ENCODE peak calls at places on chromosomes 13 and 19, in ten cellular contexts. One of them, this sample, is unnamed.

GRCh38 chr13:30577381-30577780 is 40.3 kb upstream of the USPL1 start:
- DNase-seq in brain microvascular endothelial cell: peak; percentile 92
- DNase-seq in heart right ventricle: no peak
- DNase-seq in pancreas: no peak
- DNase-seq in bronchial epithelial cell: peak; percentile 89
- DNase-seq in CD8-positive, alpha-beta T cell: no peak
- DNase-seq in H1: no peak
- DNase-seq in PC-3: peak; percentile 90
- DNase-seq in esophagus muscularis mucosa: no peak
- DNase-seq in neural progenitor cell: no peak
- DNase-seq in this sample: peak; percentile 46

GRCh38 chr13:38755792-38756191 is 68.9 kb downstream of the FREM2 start:
- DNase-seq in brain microvascular endothelial cell: no peak
- DNase-seq in heart right ventricle: no peak
- DNase-seq in pancreas: no peak
- DNase-seq in bronchial epithelial cell: no peak
- DNase-seq in CD8-positive, alpha-beta T cell: no peak
- DNase-seq in H1: no peak
- DNase-seq in PC-3: no peak
- DNase-seq in esophagus muscularis mucosa: no peak
- DNase-seq in neural progenitor cell: no peak
- DNase-seq in this sample: no peak

GRCh38 chr19:7013678-7014077 is 7.6 kb downstream of the MBD3L2B start:
- DNase-seq in brain microvascular endothelial cell: peak; percentile 13
- DNase-seq in heart right ventricle: no peak
- DNase-seq in pancreas: no peak
- DNase-seq in bronchial epithelial cell: peak; percentile 66
- DNase-seq in CD8-positive, alpha-beta T cell: no peak
- DNase-seq in H1: no peak
- DNase-seq in PC-3: peak; percentile 84
- DNase-seq in esophagus muscularis mucosa: no peak
- DNase-seq in neural progenitor cell: no peak
- DNase-seq in this sample: peak; percentile 84

GRCh38 chr13:72754111-72754510 is 26.4 kb downstream of the BORA start:
- DNase-seq in brain microvascular endothelial cell: no peak
- DNase-seq in heart right ventricle: no peak
- DNase-seq in pancreas: no peak
- DNase-seq in bronchial epithelial cell: peak; percentile 29
- DNase-seq in CD8-positive, alpha-beta T cell: no peak
- DNase-seq in H1: no peak
- DNase-seq in PC-3: no peak
- DNase-seq in esophagus muscularis mucosa: no peak
- DNase-seq in neural progenitor cell: no peak
- DNase-seq in this sample: no peak

GRCh38 chr19:44706506-44707236 is 7.7 kb downstream of the CEACAM16 start:
- DNase-seq in brain microvascular endothelial cell: no peak
- DNase-seq in heart right ventricle: no peak
- DNase-seq in pancreas: peak; percentile 35
- DNase-seq in bronchial epithelial cell: no peak
- DNase-seq in CD8-positive, alpha-beta T cell: no peak
- DNase-seq in H1: no peak
- DNase-seq in PC-3: no peak
- DNase-seq in esophagus muscularis mucosa: no peak
- DNase-seq in neural progenitor cell: no peak
- DNase-seq in this sample: no peak

GRCh38 chr13:26061947-26062346 is 10.1 kb upstream of the SHISA2 start:
- DNase-seq in brain microvascular endothelial cell: peak; percentile 91
- DNase-seq in heart right ventricle: no peak
- DNase-seq in pancreas: no peak
- DNase-seq in bronchial epithelial cell: peak; percentile 77
- DNase-seq in CD8-positive, alpha-beta T cell: no peak
- DNase-seq in H1: no peak
- DNase-seq in PC-3: peak; percentile 90
- DNase-seq in esophagus muscularis mucosa: peak; percentile 42
- DNase-seq in neural progenitor cell: no peak
- DNase-seq in this sample: peak; percentile 71

GRCh38 chr13:101649490-101650126 is 197.1 kb downstream of the ITGBL1 start:
- DNase-seq in brain microvascular endothelial cell: peak; percentile 79
- DNase-seq in heart right ventricle: no peak
- DNase-seq in pancreas: no peak
- DNase-seq in bronchial epithelial cell: peak; percentile 97
- DNase-seq in CD8-positive, alpha-beta T cell: no peak
- DNase-seq in H1: no peak
- DNase-seq in PC-3: peak; percentile 88
- DNase-seq in esophagus muscularis mucosa: no peak
- DNase-seq in neural progenitor cell: no peak
- DNase-seq in this sample: no peak

GRCh38 chr13:50543767-50544166 is 299.7 kb downstream of the DLEU7 start:
- DNase-seq in brain microvascular endothelial cell: peak; percentile 84
- DNase-seq in heart right ventricle: no peak
- DNase-seq in pancreas: no peak
- DNase-seq in bronchial epithelial cell: peak; percentile 64
- DNase-seq in CD8-positive, alpha-beta T cell: no peak
- DNase-seq in H1: no peak
- DNase-seq in PC-3: peak; percentile 48
- DNase-seq in esophagus muscularis mucosa: no peak
- DNase-seq in neural progenitor cell: peak; percentile 26
- DNase-seq in this sample: peak; percentile 77

GRCh38 chr13:22040810-22041364 is 370.0 kb downstream of the FGF9 start:
- DNase-seq in brain microvascular endothelial cell: no peak
- DNase-seq in heart right ventricle: no peak
- DNase-seq in pancreas: no peak
- DNase-seq in bronchial epithelial cell: peak; percentile 20
- DNase-seq in CD8-positive, alpha-beta T cell: no peak
- DNase-seq in H1: peak; percentile 73
- DNase-seq in PC-3: no peak
- DNase-seq in esophagus muscularis mucosa: peak; percentile 85
- DNase-seq in neural progenitor cell: peak; percentile 25
- DNase-seq in this sample: no peak

GRCh38 chr13:29427937-29428309 is 167.6 kb downstream of the SLC7A1 start:
- DNase-seq in brain microvascular endothelial cell: no peak
- DNase-seq in heart right ventricle: no peak
- DNase-seq in pancreas: no peak
- DNase-seq in bronchial epithelial cell: no peak
- DNase-seq in CD8-positive, alpha-beta T cell: no peak
- DNase-seq in H1: no peak
- DNase-seq in PC-3: no peak
- DNase-seq in esophagus muscularis mucosa: no peak
- DNase-seq in neural progenitor cell: no peak
- DNase-seq in this sample: no peak
- H3K4me3 ChIP-seq in brain microvascular endothelial cell: no peak overlapping the region
- H3K4me3 ChIP-seq in heart right ventricle: peak overlapping the region; percentile 48
- H3K4me3 ChIP-seq in pancreas: no peak overlapping the region
- H3K4me3 ChIP-seq in bronchial epithelial cell: peak overlapping the region; percentile 8
- H3K4me3 ChIP-seq in CD8-positive, alpha-beta T cell: no peak overlapping the region
- H3K4me3 ChIP-seq in H1: peak overlapping the region; percentile 55
- H3K4me3 ChIP-seq in PC-3: no peak overlapping the region
- H3K4me3 ChIP-seq in esophagus muscularis mucosa: peak overlapping the region; percentile 52
- H3K4me3 ChIP-seq in neural progenitor cell: peak overlapping the region; percentile 53
- H3K4me3 ChIP-seq in this sample: peak overlapping the region; percentile 17

GRCh38 chr13:112061367-112062046 is 5.4 kb upstream of the SOX1 start:
- DNase-seq in brain microvascular endothelial cell: no peak
- DNase-seq in heart right ventricle: no peak
- DNase-seq in pancreas: no peak
- DNase-seq in bronchial epithelial cell: no peak
- DNase-seq in CD8-positive, alpha-beta T cell: no peak
- DNase-seq in H1: no peak
- DNase-seq in PC-3: no peak
- DNase-seq in esophagus muscularis mucosa: no peak
- DNase-seq in neural progenitor cell: peak; percentile 73
- DNase-seq in this sample: no peak

GRCh38 chr13:112062047-112062618 is 4.8 kb upstream of the SOX1 start:
- DNase-seq in brain microvascular endothelial cell: no peak
- DNase-seq in heart right ventricle: no peak
- DNase-seq in pancreas: no peak
- DNase-seq in bronchial epithelial cell: no peak
- DNase-seq in CD8-positive, alpha-beta T cell: no peak
- DNase-seq in H1: no peak
- DNase-seq in PC-3: no peak
- DNase-seq in esophagus muscularis mucosa: no peak
- DNase-seq in neural progenitor cell: peak; percentile 57
- DNase-seq in this sample: no peak

GRCh38 chr13:112059457-112060317 is 7.3 kb upstream of the SOX1 start:
- DNase-seq in brain microvascular endothelial cell: no peak
- DNase-seq in heart right ventricle: no peak
- DNase-seq in pancreas: no peak
- DNase-seq in bronchial epithelial cell: peak; percentile 2
- DNase-seq in CD8-positive, alpha-beta T cell: no peak
- DNase-seq in H1: no peak
- DNase-seq in PC-3: no peak
- DNase-seq in esophagus muscularis mucosa: no peak
- DNase-seq in neural progenitor cell: peak; percentile 63
- DNase-seq in this sample: no peak

GRCh38 chr13:112060431-112060830 is 6.5 kb upstream of the SOX1 start:
- DNase-seq in brain microvascular endothelial cell: no peak
- DNase-seq in heart right ventricle: no peak
- DNase-seq in pancreas: no peak
- DNase-seq in bronchial epithelial cell: no peak
- DNase-seq in CD8-positive, alpha-beta T cell: no peak
- DNase-seq in H1: no peak
- DNase-seq in PC-3: no peak
- DNase-seq in esophagus muscularis mucosa: no peak
- DNase-seq in neural progenitor cell: no peak
- DNase-seq in this sample: no peak

DNA sequence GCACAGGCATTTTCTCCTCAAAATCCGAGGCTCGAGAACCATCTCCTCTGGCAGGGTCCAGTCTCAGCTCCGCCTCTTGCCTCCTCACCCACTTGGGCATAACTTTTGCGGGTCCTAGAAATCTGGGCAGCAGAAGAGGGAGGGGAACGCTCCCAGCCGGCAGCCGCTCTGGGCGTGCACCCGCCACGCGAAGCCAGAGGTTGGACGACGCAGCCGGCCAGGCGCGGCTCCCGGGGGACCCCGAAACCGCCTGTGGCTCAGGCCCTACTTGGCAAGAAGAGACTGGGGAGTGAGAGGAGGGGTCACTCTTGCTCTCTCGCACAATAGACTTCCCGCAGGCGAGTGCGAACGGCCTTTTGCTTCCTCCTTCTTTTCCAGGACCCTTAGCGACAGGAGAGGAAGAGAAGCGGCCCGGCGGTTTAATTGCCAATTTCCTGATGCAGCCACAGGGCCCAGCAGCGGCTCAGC is 6.0 kb upstream of the SOX1 start:
- DNase-seq in brain microvascular endothelial cell: no peak
- DNase-seq in heart right ventricle: no peak
- DNase-seq in pancreas: no peak
- DNase-seq in bronchial epithelial cell: no peak
- DNase-seq in CD8-positive, alpha-beta T cell: no peak
- DNase-seq in H1: no peak
- DNase-seq in PC-3: no peak
- DNase-seq in esophagus muscularis mucosa: no peak
- DNase-seq in neural progenitor cell: peak; percentile 71
- DNase-seq in this sample: no peak
- H3K27me3 ChIP-seq in brain microvascular endothelial cell: peaks cover 91% of the 10 kb centered on the region
- H3K27me3 ChIP-seq in heart right ventricle: peaks cover 100% of the 10 kb centered on the region
- H3K27me3 ChIP-seq in pancreas: peaks cover 29% of the 10 kb centered on the region
- H3K27me3 ChIP-seq in bronchial epithelial cell: peaks cover 65% of the 10 kb centered on the region
- H3K27me3 ChIP-seq in CD8-positive, alpha-beta T cell: peaks cover 51% of the 10 kb centered on the region
- H3K27me3 ChIP-seq in H1: peaks cover 96% of the 10 kb centered on the region
- H3K27me3 ChIP-seq in PC-3: peaks cover 38% of the 10 kb centered on the region
- H3K27me3 ChIP-seq in esophagus muscularis mucosa: no peaks in the 10 kb centered on the region
- H3K27me3 ChIP-seq in neural progenitor cell: peaks cover 100% of the 10 kb centered on the region
- H3K27me3 ChIP-seq in this sample: peaks cover 46% of the 10 kb centered on the region

GRCh38 chr19:46730595-46730994 is 13.7 kb upstream of the PRKD2 start:
- DNase-seq in brain microvascular endothelial cell: no peak
- DNase-seq in heart right ventricle: no peak
- DNase-seq in pancreas: no peak
- DNase-seq in bronchial epithelial cell: no peak
- DNase-seq in CD8-positive, alpha-beta T cell: no peak
- DNase-seq in H1: no peak
- DNase-seq in PC-3: no peak
- DNase-seq in esophagus muscularis mucosa: no peak
- DNase-seq in neural progenitor cell: no peak
- DNase-seq in this sample: no peak

GRCh38 chr19:46730187-46730586 is 13.3 kb upstream of the PRKD2 start:
- DNase-seq in brain microvascular endothelial cell: no peak
- DNase-seq in heart right ventricle: no peak
- DNase-seq in pancreas: no peak
- DNase-seq in bronchial epithelial cell: no peak
- DNase-seq in CD8-positive, alpha-beta T cell: no peak
- DNase-seq in H1: no peak
- DNase-seq in PC-3: no peak
- DNase-seq in esophagus muscularis mucosa: no peak
- DNase-seq in neural progenitor cell: no peak
- DNase-seq in this sample: no peak

GRCh38 chr19:46728693-46729339 is 11.9 kb upstream of the PRKD2 start:
- DNase-seq in brain microvascular endothelial cell: peak; percentile 43
- DNase-seq in heart right ventricle: peak; percentile 77
- DNase-seq in pancreas: peak; percentile 82
- DNase-seq in bronchial epithelial cell: peak; percentile 23
- DNase-seq in CD8-positive, alpha-beta T cell: peak; percentile 64
- DNase-seq in H1: no peak
- DNase-seq in PC-3: peak; percentile 34
- DNase-seq in esophagus muscularis mucosa: no peak
- DNase-seq in neural progenitor cell: peak; percentile 80
- DNase-seq in this sample: peak; percentile 46

GRCh38 chr19:46731007-46731501 is 14.1 kb upstream of the PRKD2 start:
- DNase-seq in brain microvascular endothelial cell: peak; percentile 96
- DNase-seq in heart right ventricle: no peak
- DNase-seq in pancreas: peak; percentile 20
- DNase-seq in bronchial epithelial cell: peak; percentile 83
- DNase-seq in CD8-positive, alpha-beta T cell: no peak
- DNase-seq in H1: no peak
- DNase-seq in PC-3: peak; percentile 89
- DNase-seq in esophagus muscularis mucosa: no peak
- DNase-seq in neural progenitor cell: no peak
- DNase-seq in this sample: peak; percentile 78

DNA sequence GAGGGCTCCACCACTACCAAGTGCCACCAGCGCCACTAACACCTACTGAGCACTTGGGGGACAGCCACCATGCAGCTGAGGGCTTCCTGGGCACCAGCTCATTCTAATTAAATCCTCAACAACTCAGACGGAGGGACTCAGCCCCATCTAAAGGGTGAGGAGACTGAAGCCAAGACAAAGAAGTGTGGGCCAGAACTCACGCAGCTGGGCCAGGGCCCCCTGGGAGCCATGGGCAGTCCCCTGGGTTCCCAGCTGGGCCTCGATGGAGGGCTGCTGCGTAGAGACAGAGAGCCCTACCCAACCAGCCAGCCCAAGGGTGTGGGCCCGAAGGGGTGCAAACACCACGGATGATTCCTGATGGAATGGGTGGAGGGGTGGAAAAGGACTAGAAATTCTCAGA is 12.8 kb upstream of the PRKD2 start:
- DNase-seq in brain microvascular endothelial cell: no peak
- DNase-seq in heart right ventricle: no peak
- DNase-seq in pancreas: no peak
- DNase-seq in bronchial epithelial cell: no peak
- DNase-seq in CD8-positive, alpha-beta T cell: no peak
- DNase-seq in H1: no peak
- DNase-seq in PC-3: no peak
- DNase-seq in esophagus muscularis mucosa: no peak
- DNase-seq in neural progenitor cell: no peak
- DNase-seq in this sample: no peak
- H3K36me3 ChIP-seq in brain microvascular endothelial cell: peaks cover 78% of the 10 kb centered on the region
- H3K36me3 ChIP-seq in heart right ventricle: peaks cover 47% of the 10 kb centered on the region
- H3K36me3 ChIP-seq in pancreas: peaks cover 24% of the 10 kb centered on the region
- H3K36me3 ChIP-seq in bronchial epithelial cell: peaks cover 66% of the 10 kb centered on the region
- H3K36me3 ChIP-seq in CD8-positive, alpha-beta T cell: peaks cover 42% of the 10 kb centered on the region
- H3K36me3 ChIP-seq in H1: peaks cover 51% of the 10 kb centered on the region
- H3K36me3 ChIP-seq in PC-3: peaks cover 31% of the 10 kb centered on the region
- H3K36me3 ChIP-seq in esophagus muscularis mucosa: peaks cover 96% of the 10 kb centered on the region
- H3K36me3 ChIP-seq in neural progenitor cell: peaks cover 4% of the 10 kb centered on the region
- H3K36me3 ChIP-seq in this sample: peaks cover 93% of the 10 kb centered on the region

GRCh38 chr19:38139122-38139521 is 84.9 kb downstream of the DPF1 start:
- DNase-seq in brain microvascular endothelial cell: no peak
- DNase-seq in heart right ventricle: no peak
- DNase-seq in pancreas: no peak
- DNase-seq in bronchial epithelial cell: no peak
- DNase-seq in CD8-positive, alpha-beta T cell: no peak
- DNase-seq in H1: no peak
- DNase-seq in PC-3: no peak
- DNase-seq in esophagus muscularis mucosa: no peak
- DNase-seq in neural progenitor cell: no peak
- DNase-seq in this sample: no peak
- H3K4me3 ChIP-seq in brain microvascular endothelial cell: no peak overlapping the region
- H3K4me3 ChIP-seq in heart right ventricle: no peak overlapping the region
- H3K4me3 ChIP-seq in pancreas: no peak overlapping the region
- H3K4me3 ChIP-seq in bronchial epithelial cell: no peak overlapping the region
- H3K4me3 ChIP-seq in CD8-positive, alpha-beta T cell: no peak overlapping the region
- H3K4me3 ChIP-seq in H1: no peak overlapping the region
- H3K4me3 ChIP-seq in PC-3: no peak overlapping the region
- H3K4me3 ChIP-seq in esophagus muscularis mucosa: no peak overlapping the region
- H3K4me3 ChIP-seq in neural progenitor cell: no peak overlapping the region
- H3K4me3 ChIP-seq in this sample: no peak overlapping the region

This sample was measured in MG63.